ENCODE peak calls at places on chromosomes 13 and 19, in six cellular contexts. One of them, this sample, is unnamed.

GRCh38 chr19:1162404-1163282 is 11.4 kb downstream of the SBNO2 start:
- DNase-seq in IMR-90: no peak
- DNase-seq in adrenal gland: no peak
- DNase-seq in transverse colon: no peak
- DNase-seq in neural progenitor cell: no peak
- DNase-seq in colonic mucosa: no peak
- DNase-seq in this sample: no peak

GRCh38 chr19:42762782-42763181 is 2.7 kb downstream of the PSG8 start:
- DNase-seq in IMR-90: no peak
- DNase-seq in adrenal gland: no peak
- DNase-seq in transverse colon: no peak
- DNase-seq in neural progenitor cell: no peak
- DNase-seq in colonic mucosa: no peak
- DNase-seq in this sample: no peak

GRCh38 chr13:29411493-29411892 is 184.0 kb downstream of the SLC7A1 start:
- DNase-seq in IMR-90: no peak
- DNase-seq in adrenal gland: no peak
- DNase-seq in transverse colon: no peak
- DNase-seq in neural progenitor cell: no peak
- DNase-seq in colonic mucosa: no peak
- DNase-seq in this sample: no peak

GRCh38 chr19:10044390-10044789 is 31.1 kb downstream of the RDH8 start:
- DNase-seq in IMR-90: no peak
- DNase-seq in adrenal gland: no peak
- DNase-seq in transverse colon: no peak
- DNase-seq in neural progenitor cell: no peak
- DNase-seq in colonic mucosa: no peak
- DNase-seq in this sample: no peak

GRCh38 chr19:23002690-23003422 is at the start of gene ZNF728:
- DNase-seq in IMR-90: no peak
- DNase-seq in adrenal gland: peak; percentile 54
- DNase-seq in transverse colon: peak; percentile 25
- DNase-seq in neural progenitor cell: no peak
- DNase-seq in colonic mucosa: peak; percentile 22
- DNase-seq in this sample: no peak

GRCh38 chr19:14003279-14004051 is 2.7 kb downstream of the RFX1 start:
- DNase-seq in IMR-90: no peak
- DNase-seq in adrenal gland: no peak
- DNase-seq in transverse colon: no peak
- DNase-seq in neural progenitor cell: no peak
- DNase-seq in colonic mucosa: no peak
- DNase-seq in this sample: no peak

GRCh38 chr13:30376426-30377311 is 45.6 kb upstream of the UBE2L5 start:
- DNase-seq in IMR-90: no peak
- DNase-seq in adrenal gland: no peak
- DNase-seq in transverse colon: peak; percentile 67
- DNase-seq in neural progenitor cell: no peak
- DNase-seq in colonic mucosa: peak; percentile 69
- DNase-seq in this sample: no peak

GRCh38 chr19:9498183-9498902 is at the start of gene ZNF560:
- DNase-seq in IMR-90: peak; percentile 12
- DNase-seq in adrenal gland: no peak
- DNase-seq in transverse colon: no peak
- DNase-seq in neural progenitor cell: no peak
- DNase-seq in colonic mucosa: no peak
- DNase-seq in this sample: no peak

GRCh38 chr19:50242586-50242985 is 39.2 kb downstream of the MYH14 start:
- DNase-seq in IMR-90: no peak
- DNase-seq in adrenal gland: no peak
- DNase-seq in transverse colon: no peak
- DNase-seq in neural progenitor cell: no peak
- DNase-seq in colonic mucosa: no peak
- DNase-seq in this sample: peak; percentile 72

GRCh38 chr13:23743269-23743668 is 145.9 kb downstream of the MIPEP start:
- DNase-seq in IMR-90: no peak
- DNase-seq in adrenal gland: no peak
- DNase-seq in transverse colon: no peak
- DNase-seq in neural progenitor cell: no peak
- DNase-seq in colonic mucosa: no peak
- DNase-seq in this sample: no peak

GRCh38 chr13:23740002-23740401 is 149.2 kb downstream of the MIPEP start:
- DNase-seq in IMR-90: no peak
- DNase-seq in adrenal gland: no peak
- DNase-seq in transverse colon: no peak
- DNase-seq in neural progenitor cell: no peak
- DNase-seq in colonic mucosa: no peak
- DNase-seq in this sample: no peak

GRCh38 chr13:23736541-23736940 is 152.7 kb downstream of the MIPEP start:
- DNase-seq in IMR-90: no peak
- DNase-seq in adrenal gland: no peak
- DNase-seq in transverse colon: no peak
- DNase-seq in neural progenitor cell: no peak
- DNase-seq in colonic mucosa: no peak
- DNase-seq in this sample: no peak

GRCh38 chr13:23741879-23742510 is 147.2 kb downstream of the MIPEP start:
- DNase-seq in IMR-90: no peak
- DNase-seq in adrenal gland: no peak
- DNase-seq in transverse colon: no peak
- DNase-seq in neural progenitor cell: peak; percentile 68
- DNase-seq in colonic mucosa: no peak
- DNase-seq in this sample: peak; percentile 25

DNA sequence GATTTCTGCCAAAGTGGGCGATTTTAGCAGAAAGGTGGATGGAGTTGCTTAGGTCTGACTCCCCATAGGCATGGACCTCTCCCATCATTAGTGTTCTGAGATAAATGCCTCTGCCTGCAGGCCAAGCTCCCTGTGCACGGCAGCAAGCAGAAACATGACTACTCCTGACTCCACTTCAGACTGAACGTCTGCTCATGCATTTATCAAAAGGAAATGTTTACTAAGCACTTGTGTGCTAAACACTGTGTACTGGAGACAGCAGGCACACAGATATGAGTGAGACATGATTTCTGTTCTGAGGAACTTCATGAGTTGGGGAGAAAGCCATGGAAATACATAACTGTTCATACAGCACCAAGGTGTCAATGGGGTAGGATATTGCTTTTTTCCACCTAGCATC is 149.6 kb downstream of the MIPEP start:
- DNase-seq in IMR-90: no peak
- DNase-seq in adrenal gland: no peak
- DNase-seq in transverse colon: no peak
- DNase-seq in neural progenitor cell: no peak
- DNase-seq in colonic mucosa: no peak
- DNase-seq in this sample: no peak
- H3K27ac ChIP-seq in IMR-90: no peak overlapping the region
- H3K27ac ChIP-seq in adrenal gland: no peak overlapping the region
- H3K27ac ChIP-seq in transverse colon: no peak overlapping the region
- H3K27ac ChIP-seq in neural progenitor cell: no peak overlapping the region
- H3K27ac ChIP-seq in colonic mucosa: no peak overlapping the region
- H3K27ac ChIP-seq in this sample: no peak overlapping the region

DNA sequence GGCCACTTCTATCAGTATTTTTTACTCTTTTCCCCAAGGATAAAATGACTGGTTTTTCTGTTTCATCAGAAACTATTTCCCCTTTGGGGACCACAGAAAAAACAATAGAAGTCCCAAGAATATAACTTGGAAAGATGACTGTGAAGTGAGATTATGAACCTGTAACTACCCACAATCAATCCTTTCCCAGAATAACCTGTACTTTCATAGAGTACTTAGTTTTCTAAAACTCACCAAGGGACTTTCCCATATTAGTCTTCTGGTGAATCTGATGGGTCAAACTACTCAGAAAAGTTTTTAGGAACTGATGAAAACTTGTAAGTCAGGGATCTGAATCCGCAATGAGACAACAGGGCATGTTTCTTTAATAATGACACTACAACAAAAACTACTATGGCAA is 62.6 kb downstream of the STK24 start:
- DNase-seq in IMR-90: no peak
- DNase-seq in adrenal gland: no peak
- DNase-seq in transverse colon: no peak
- DNase-seq in neural progenitor cell: no peak
- DNase-seq in colonic mucosa: no peak
- DNase-seq in this sample: no peak
- H3K27ac ChIP-seq in IMR-90: no peak overlapping the region
- H3K27ac ChIP-seq in adrenal gland: no peak overlapping the region
- H3K27ac ChIP-seq in transverse colon: no peak overlapping the region
- H3K27ac ChIP-seq in neural progenitor cell: no peak overlapping the region
- H3K27ac ChIP-seq in colonic mucosa: no peak overlapping the region
- H3K27ac ChIP-seq in this sample: no peak overlapping the region

GRCh38 chr19:57830071-57830602 is at the start of gene ZNF587B:
- DNase-seq in IMR-90: peak; percentile 74
- DNase-seq in adrenal gland: peak; percentile 70
- DNase-seq in transverse colon: peak; percentile 64
- DNase-seq in neural progenitor cell: peak; percentile 95
- DNase-seq in colonic mucosa: peak; percentile 63
- DNase-seq in this sample: no peak
- H3K27ac ChIP-seq in IMR-90: peak within 1 kb of the TSS; percentile 44
- H3K27ac ChIP-seq in adrenal gland: no peak within 1 kb of the TSS
- H3K27ac ChIP-seq in transverse colon: peak within 1 kb of the TSS; percentile 31
- H3K27ac ChIP-seq in neural progenitor cell: peak within 1 kb of the TSS; percentile 89
- H3K27ac ChIP-seq in colonic mucosa: no peak within 1 kb of the TSS
- H3K27ac ChIP-seq in this sample: no peak within 1 kb of the TSS

GRCh38 chr13:100876044-100876403 is 201.4 kb upstream of the TMTC4 start:
- DNase-seq in IMR-90: no peak
- DNase-seq in adrenal gland: no peak
- DNase-seq in transverse colon: no peak
- DNase-seq in neural progenitor cell: no peak
- DNase-seq in colonic mucosa: no peak
- DNase-seq in this sample: no peak

GRCh38 chr13:100879255-100879654 is 204.7 kb upstream of the TMTC4 start:
- DNase-seq in IMR-90: no peak
- DNase-seq in adrenal gland: no peak
- DNase-seq in transverse colon: no peak
- DNase-seq in neural progenitor cell: no peak
- DNase-seq in colonic mucosa: no peak
- DNase-seq in this sample: no peak

GRCh38 chr13:100870898-100871297 is 196.3 kb upstream of the TMTC4 start:
- DNase-seq in IMR-90: no peak
- DNase-seq in adrenal gland: no peak
- DNase-seq in transverse colon: no peak
- DNase-seq in neural progenitor cell: no peak
- DNase-seq in colonic mucosa: no peak
- DNase-seq in this sample: no peak

GRCh38 chr13:100872761-100873160 is 198.2 kb upstream of the TMTC4 start:
- DNase-seq in IMR-90: peak; percentile 36
- DNase-seq in adrenal gland: no peak
- DNase-seq in transverse colon: no peak
- DNase-seq in neural progenitor cell: no peak
- DNase-seq in colonic mucosa: no peak
- DNase-seq in this sample: no peak

DNA sequence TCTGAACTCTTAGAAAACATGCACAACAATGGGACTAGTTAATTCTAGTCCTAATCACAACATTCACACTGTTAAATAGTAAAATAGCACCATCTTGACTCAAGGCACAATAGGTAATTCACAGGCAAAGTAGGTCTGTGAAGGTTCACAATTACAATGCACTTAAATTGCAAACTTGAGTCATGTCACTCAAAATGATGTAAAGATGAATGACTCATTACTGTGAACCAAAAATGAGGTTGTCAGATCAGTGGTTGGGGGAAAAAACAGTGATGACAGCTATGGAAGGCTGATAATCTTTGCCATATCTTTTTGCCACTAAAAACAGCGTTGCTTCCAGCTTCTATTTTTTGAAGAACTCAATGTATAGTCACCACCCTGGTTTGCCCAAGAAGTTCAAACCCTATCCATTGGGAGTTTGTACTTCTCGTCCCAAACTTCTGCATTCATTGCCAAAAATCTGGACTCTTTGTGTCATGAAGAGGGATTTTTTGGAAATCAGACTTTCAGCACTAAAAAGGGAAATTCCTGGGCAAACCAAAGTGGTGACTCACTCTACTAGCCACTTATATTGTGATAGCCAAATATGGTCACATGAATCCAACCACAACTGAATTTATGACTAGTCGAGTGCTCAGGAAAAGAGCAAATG is 200.9 kb upstream of the TMTC4 start:
- DNase-seq in IMR-90: peak; percentile 96
- DNase-seq in adrenal gland: no peak
- DNase-seq in transverse colon: no peak
- DNase-seq in neural progenitor cell: no peak
- DNase-seq in colonic mucosa: no peak
- DNase-seq in this sample: no peak
- H3K27ac ChIP-seq in IMR-90: peak overlapping the region; percentile 61
- H3K27ac ChIP-seq in adrenal gland: no peak overlapping the region
- H3K27ac ChIP-seq in transverse colon: no peak overlapping the region
- H3K27ac ChIP-seq in neural progenitor cell: no peak overlapping the region
- H3K27ac ChIP-seq in colonic mucosa: no peak overlapping the region
- H3K27ac ChIP-seq in this sample: no peak overlapping the region

DNA sequence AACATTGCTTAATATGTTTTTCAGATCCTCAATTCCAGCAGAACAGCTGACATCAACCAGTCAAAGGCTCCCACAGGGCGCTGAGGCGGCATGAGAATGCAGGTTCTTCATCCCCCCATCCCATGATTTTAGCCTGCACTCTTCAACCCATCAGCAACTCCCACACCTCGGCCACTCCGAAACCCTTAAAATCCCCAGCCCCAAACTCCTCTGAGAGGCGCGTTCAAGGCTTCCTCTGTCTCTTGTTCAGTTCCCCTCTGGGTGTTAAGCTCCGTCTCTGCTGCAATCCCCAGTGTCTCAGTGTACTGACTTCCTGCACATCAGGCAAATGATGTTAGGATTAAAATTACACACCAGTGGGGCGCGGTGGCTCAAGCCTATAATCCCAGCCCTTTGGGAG is 24.2 kb upstream of the LAMP1 start:
- DNase-seq in IMR-90: no peak
- DNase-seq in adrenal gland: no peak
- DNase-seq in transverse colon: no peak
- DNase-seq in neural progenitor cell: no peak
- DNase-seq in colonic mucosa: no peak
- DNase-seq in this sample: no peak
- H3K27ac ChIP-seq in IMR-90: no peak overlapping the region
- H3K27ac ChIP-seq in adrenal gland: no peak overlapping the region
- H3K27ac ChIP-seq in transverse colon: peak overlapping the region; percentile 5
- H3K27ac ChIP-seq in neural progenitor cell: no peak overlapping the region
- H3K27ac ChIP-seq in colonic mucosa: no peak overlapping the region
- H3K27ac ChIP-seq in this sample: no peak overlapping the region

DNA sequence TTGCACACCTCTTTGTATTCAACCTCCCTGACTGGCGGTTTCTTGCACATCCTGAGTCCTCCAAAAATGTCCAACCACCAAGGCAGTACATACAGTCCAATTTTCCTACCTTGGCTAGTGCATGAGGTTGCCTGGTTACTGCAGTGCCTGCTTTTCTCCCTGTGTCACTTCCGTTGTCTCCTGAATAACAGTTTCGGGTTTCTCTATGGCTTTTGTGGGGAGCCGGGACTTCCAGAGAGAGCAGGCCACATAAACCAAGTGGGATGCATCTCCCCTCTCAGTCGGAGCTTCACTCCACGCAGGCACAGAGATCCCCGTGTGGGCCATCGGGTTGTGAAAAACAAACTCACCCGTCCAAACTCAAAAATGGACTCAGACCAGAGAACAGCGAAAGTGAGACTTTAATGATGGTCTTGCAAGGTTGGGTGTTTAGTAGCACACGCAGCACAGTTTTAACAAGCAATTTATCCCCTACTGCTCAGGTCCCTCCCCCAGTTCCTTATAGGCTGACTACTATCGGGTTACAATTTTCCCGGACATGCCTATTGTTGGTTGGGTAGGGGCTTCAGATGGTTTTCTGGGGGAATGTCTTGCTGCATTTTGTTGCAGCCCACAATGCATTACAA is 173.1 kb downstream of the POU4F1 start:
- DNase-seq in IMR-90: no peak
- DNase-seq in adrenal gland: no peak
- DNase-seq in transverse colon: no peak
- DNase-seq in neural progenitor cell: peak; percentile 52
- DNase-seq in colonic mucosa: no peak
- DNase-seq in this sample: peak; percentile 69
- H3K27ac ChIP-seq in IMR-90: no peak overlapping the region
- H3K27ac ChIP-seq in adrenal gland: no peak overlapping the region
- H3K27ac ChIP-seq in transverse colon: no peak overlapping the region
- H3K27ac ChIP-seq in neural progenitor cell: no peak overlapping the region
- H3K27ac ChIP-seq in colonic mucosa: no peak overlapping the region
- H3K27ac ChIP-seq in this sample: peak overlapping the region; percentile 81

GRCh38 chr19:58279925-58280316 is 1.2 kb downstream of the ZNF8 start:
- DNase-seq in IMR-90: no peak
- DNase-seq in adrenal gland: no peak
- DNase-seq in transverse colon: no peak
- DNase-seq in neural progenitor cell: no peak
- DNase-seq in colonic mucosa: no peak
- DNase-seq in this sample: no peak
- H3K27ac ChIP-seq in IMR-90: no peak overlapping the region
- H3K27ac ChIP-seq in adrenal gland: peak overlapping the region; percentile 91
- H3K27ac ChIP-seq in transverse colon: no peak overlapping the region
- H3K27ac ChIP-seq in neural progenitor cell: no peak overlapping the region
- H3K27ac ChIP-seq in colonic mucosa: no peak overlapping the region
- H3K27ac ChIP-seq in this sample: no peak overlapping the region